ENCODE peak calls at places on chromosomes 6 and 20, in eight cellular contexts. A, N, O, Y, T, W, I and K are unnamed samples.

GRCh38 chr6:121480099-121480713 is 44.8 kb downstream of the GJA1 start:
- DNase-seq in A (no peak), N (no peak), O (peak; percentile 36), Y (no peak), T (no peak), W (no peak), I (no peak), K (no peak)

GRCh38 chr20:16898433-16898832 is 150.3 kb downstream of the OTOR start:
- DNase-seq in A (peak; percentile 8), N (no peak), O (no peak), Y (peak; percentile 5), T (no peak), W (no peak), I (no peak), K (no peak)

GRCh38 chr6:33929575-33930288 is 125.9 kb upstream of the MLN start:
- DNase-seq in A (no peak), N (no peak), O (no peak), Y (no peak), T (no peak), W (no peak), I (no peak), K (no peak)

GRCh38 chr6:83518946-83519489 is 6.7 kb downstream of the PRSS35 start:
- DNase-seq in A (peak; percentile 27), N (no peak), O (no peak), Y (peak; percentile 47), T (peak; percentile 16), W (no peak), I (no peak), K (no peak)

GRCh38 chr6:44049163-44049988 is 77.9 kb downstream of the MRPL14 start:
- DNase-seq in A (peak; percentile 88), N (no peak), O (no peak), Y (peak; percentile 58), T (peak; percentile 55), W (no peak), I (no peak), K (no peak)

GRCh38 chr6:92559002-92559401 is 860.4 kb downstream of the EPHA7 start:
- DNase-seq in A (no peak), N (no peak), O (no peak), Y (no peak), T (no peak), W (no peak), I (peak; percentile 15), K (no peak)

GRCh38 chr6:144820270-144820669 is 535.1 kb downstream of the UTRN start:
- DNase-seq in A (peak; percentile 56), N (no peak), O (peak; percentile 24), Y (peak; percentile 62), T (no peak), W (no peak), I (no peak), K (no peak)

GRCh38 chr6:108746841-108747575 is 101.2 kb upstream of the ARMC2 start:
- DNase-seq in A (no peak), N (no peak), O (no peak), Y (no peak), T (no peak), W (no peak), I (no peak), K (no peak)

GRCh38 chr20:25221592-25222460 is 26.1 kb upstream of the PYGB start:
- DNase-seq in A (no peak), N (peak; percentile 64), O (no peak), Y (no peak), T (no peak), W (no peak), I (no peak), K (no peak)

GRCh38 chr6:113596477-113596876 is 260.7 kb upstream of the MARCKS start:
- DNase-seq in A (no peak), N (no peak), O (no peak), Y (no peak), T (no peak), W (no peak), I (no peak), K (no peak)

GRCh38 chr6:152089992-152090391 is 282.5 kb downstream of the ESR1 start:
- DNase-seq in A (peak; percentile 72), N (peak; percentile 70), O (no peak), Y (peak; percentile 83), T (peak; percentile 56), W (no peak), I (no peak), K (no peak)

GRCh38 chr6:133225560-133225959 is 15.6 kb upstream of the EYA4 start:
- DNase-seq in A (no peak), N (no peak), O (no peak), Y (no peak), T (no peak), W (no peak), I (no peak), K (no peak)

GRCh38 chr6:129146836-129147366 is 264.0 kb downstream of the LAMA2 start:
- DNase-seq in A (no peak), N (no peak), O (no peak), Y (no peak), T (no peak), W (no peak), I (no peak), K (no peak)

GRCh38 chr6:77740380-77740779 is 87.5 kb downstream of the MEI4 start:
- DNase-seq in A (peak; percentile 37), N (no peak), O (peak; percentile 19), Y (peak; percentile 3), T (peak; percentile 26), W (no peak), I (no peak), K (no peak)

GRCh38 chr20:53578492-53579222 is 15.0 kb downstream of the ZNF217 start:
- DNase-seq in A (peak; percentile 100), N (peak; percentile 41), O (peak; percentile 82), Y (peak; percentile 78), T (peak; percentile 88), W (no peak), I (peak; percentile 76), K (peak; percentile 52)

GRCh38 chr6:166930354-166930891 is 25.9 kb downstream of the RNASET2 start:
- DNase-seq in A (no peak), N (no peak), O (no peak), Y (no peak), T (no peak), W (no peak), I (no peak), K (no peak)

GRCh38 chr6:144149894-144150672 is at the start of gene STX11:
- DNase-seq in A (peak; percentile 58), N (peak; percentile 40), O (no peak), Y (peak; percentile 48), T (peak; percentile 29), W (peak; percentile 91), I (peak; percentile 51), K (no peak)

GRCh38 chr20:49742948-49743347 is 29.3 kb upstream of the B4GALT5 start:
- DNase-seq in A (no peak), N (no peak), O (no peak), Y (no peak), T (no peak), W (no peak), I (no peak), K (no peak)

GRCh38 chr20:12891643-12892042 is 117.1 kb upstream of the SPTLC3 start:
- DNase-seq in A (no peak), N (no peak), O (no peak), Y (no peak), T (no peak), W (no peak), I (no peak), K (no peak)

GRCh38 chr6:137705166-137706064 is 161.6 kb upstream of the TNFAIP3 start:
- DNase-seq in A (peak; percentile 72), N (peak; percentile 54), O (peak; percentile 24), Y (no peak), T (peak; percentile 61), W (peak; percentile 54), I (no peak), K (no peak)

GRCh38 chr6:16948376-16948775 is 153.5 kb upstream of the STMND1 start:
- DNase-seq in A (no peak), N (no peak), O (no peak), Y (peak; percentile 44), T (peak; percentile 23), W (no peak), I (no peak), K (no peak)

GRCh38 chr6:7721654-7722053 is 4.2 kb upstream of the BMP6 start:
- DNase-seq in A (peak; percentile 66), N (no peak), O (peak; percentile 31), Y (no peak), T (peak; percentile 34), W (no peak), I (no peak), K (no peak)

GRCh38 chr6:157786221-157786620 is 36.8 kb upstream of the SNX9 start:
- DNase-seq in A (no peak), N (no peak), O (no peak), Y (no peak), T (no peak), W (no peak), I (no peak), K (no peak)

GRCh38 chr6:149717588-149718458 is at the start of gene LATS1:
- DNase-seq in A (peak; percentile 75), N (peak; percentile 88), O (peak; percentile 43), Y (peak; percentile 83), T (peak; percentile 83), W (peak; percentile 90), I (peak; percentile 41), K (no peak)
- TF ChIP-seq CTCF in A (no peak), N (no peak), O (no peak), Y (no peak), T (no peak), W (no peak), I (no peak), K (no peak)

DNA sequence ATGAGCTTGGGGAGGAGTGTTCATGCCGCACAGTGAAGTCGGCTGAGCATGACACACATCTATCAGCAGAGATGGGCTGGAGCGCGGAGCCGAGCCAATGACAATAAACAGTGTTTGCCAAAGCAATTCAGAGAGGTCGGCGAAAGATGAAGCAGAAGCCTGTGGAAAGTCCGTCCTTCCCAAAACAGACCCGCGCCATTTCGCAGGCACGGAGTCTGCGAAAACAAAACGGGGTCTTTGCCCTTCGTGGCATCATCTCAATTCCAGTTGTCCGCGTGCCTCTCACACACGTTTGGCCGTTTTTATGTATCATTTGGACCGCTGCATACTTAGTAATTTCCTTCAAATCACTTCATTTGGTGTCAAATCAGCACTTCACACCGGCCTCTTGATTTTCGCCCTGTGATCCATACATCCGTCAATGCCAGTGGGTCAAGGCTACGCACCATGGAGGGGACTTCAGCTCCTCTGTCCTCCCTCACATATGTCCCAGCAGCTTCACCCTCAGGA is 71.3 kb downstream of the SULF2 start:
- DNase-seq in A (no peak), N (peak; percentile 77), O (no peak), Y (no peak), T (peak; percentile 10), W (no peak), I (no peak), K (no peak)
- H3K4me3 ChIP-seq in A (no peak overlapping the region), N (peak overlapping the region; percentile 22), O (no peak overlapping the region), Y (no peak overlapping the region), T (no peak overlapping the region), W (no peak overlapping the region), I (no peak overlapping the region), K (no peak overlapping the region)

GRCh38 chr6:99822741-99823512 is 171.1 kb downstream of the MCHR2 start:
- DNase-seq in A (peak; percentile 66), N (no peak), O (peak; percentile 37), Y (peak; percentile 57), T (peak; percentile 67), W (no peak), I (no peak), K (peak; percentile 19)
- TF ChIP-seq CTCF in A (peak; percentile 74), N (no peak), O (peak; percentile 56), Y (peak; percentile 52), T (peak; percentile 59), W (peak; percentile 43), I (no peak), K (peak; percentile 31)

DNA sequence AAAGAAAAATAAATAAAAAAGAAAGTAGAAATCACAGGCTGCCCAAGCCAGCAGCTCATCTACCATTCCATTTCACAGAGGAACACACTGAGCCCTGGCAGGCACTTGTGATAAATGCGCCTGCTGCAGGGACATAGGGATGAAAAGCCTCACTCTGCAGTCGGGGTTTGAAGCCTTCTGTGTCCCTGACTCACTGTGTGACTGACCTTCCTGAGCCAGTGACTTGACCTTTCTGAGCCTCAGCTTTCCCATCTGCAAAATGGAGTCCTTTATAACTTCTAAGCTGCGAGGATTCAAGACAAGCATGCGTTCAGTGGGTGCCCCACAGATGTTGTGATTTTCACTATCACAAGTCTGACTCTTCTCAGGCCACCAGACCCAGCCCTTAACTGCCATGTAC is 5.5 kb downstream of the TGM2 start:
- DNase-seq in A (no peak), N (no peak), O (no peak), Y (no peak), T (no peak), W (no peak), I (no peak), K (no peak)
- H3K4me3 ChIP-seq in A (no peak overlapping the region), N (no peak overlapping the region), O (no peak overlapping the region), Y (no peak overlapping the region), T (no peak overlapping the region), W (no peak overlapping the region), I (no peak overlapping the region), K (no peak overlapping the region)